ENCODE peak calls at places on chromosome 20, in four cellular contexts. F is iris pigment epithelial cell, B is progenitor cell of endocrine pancreas, D is AG04449. S is an unnamed sample.

GRCh38 chr20:7667194-7667593 is 273.1 kb downstream of the HAO1 start:
- DNase-seq in B (no peak), D (no peak), F (peak; percentile 20), S (no peak)

GRCh38 chr20:38258545-38259223 is 1.9 kb downstream of the KIAA1755 start:
- DNase-seq in F (no peak), B (no peak), D (no peak), S (no peak)

GRCh38 chr20:50363479-50363878 is 146.7 kb upstream of the PTPN1 start:
- DNase-seq in B (no peak), F (no peak), D (no peak), S (no peak)

GRCh38 chr20:62762801-62763368 is 33.4 kb upstream of the MRGBP start:
- DNase-seq in D (no peak), B (no peak), F (no peak), S (no peak)

GRCh38 chr20:32544893-32545840 is 40.0 kb downstream of the NOL4L start:
- DNase-seq in D (no peak), B (no peak), F (no peak), S (no peak)

GRCh38 chr20:8144282-8145245 is 12.5 kb downstream of the PLCB1 start:
- DNase-seq in B (no peak), F (peak; percentile 96), D (peak; percentile 47), S (no peak)

GRCh38 chr20:41309817-41310216 is 7.7 kb downstream of the ZHX3 start:
- DNase-seq in F (peak; percentile 85), D (no peak), B (no peak), S (no peak)

GRCh38 chr20:36217226-36217625 is 19.1 kb upstream of the AAR2 start:
- DNase-seq in F (no peak), D (no peak), B (no peak), S (no peak)

GRCh38 chr20:37866051-37866450 is 36.9 kb upstream of the VSTM2L start:
- DNase-seq in D (no peak), B (no peak), F (no peak), S (no peak)

GRCh38 chr20:3854462-3854870 is 7.8 kb downstream of the MAVS start:
- DNase-seq in F (no peak), D (no peak), B (no peak), S (no peak)

GRCh38 chr20:1451092-1451491 is 15.6 kb downstream of the NSFL1C start:
- DNase-seq in B (no peak), F (no peak), D (no peak), S (no peak)

GRCh38 chr20:18057106-18057993 is at the start of gene OVOL2:
- DNase-seq in D (no peak), B (peak; percentile 80), F (no peak), S (peak; percentile 82)

GRCh38 chr20:35632539-35633115 is 17.0 kb downstream of the SPAG4 start:
- DNase-seq in B (no peak), D (no peak), F (no peak), S (no peak)

GRCh38 chr20:62551408-62552323 is 75.9 kb upstream of the GATA5 start:
- DNase-seq in F (no peak), B (no peak), D (no peak), S (no peak)

GRCh38 chr20:61930776-61931475 is 134.8 kb downstream of the TAF4 start:
- DNase-seq in B (no peak), F (no peak), D (no peak), S (no peak)

GRCh38 chr20:57399587-57400261 is 8.5 kb downstream of the RBM38 start:
- DNase-seq in D (no peak), B (no peak), F (peak; percentile 22), S (no peak)

GRCh38 chr20:4637081-4637797 is 84.5 kb upstream of the PRND start:
- DNase-seq in D (no peak), B (no peak), F (no peak), S (no peak)

GRCh38 chr20:53950031-53950430 is 120.4 kb downstream of the BCAS1 start:
- DNase-seq in F (peak; percentile 62), D (no peak), B (no peak), S (no peak)

GRCh38 chr20:62266340-62266739 is 28.0 kb downstream of the OSBPL2 start:
- DNase-seq in B (no peak), F (peak; percentile 10), D (no peak), S (no peak)

GRCh38 chr20:37142708-37143107 is 36.4 kb upstream of the RPN2 start:
- DNase-seq in B (no peak), D (no peak), F (peak; percentile 34), S (no peak)

GRCh38 chr20:36465109-36466080 is 75.9 kb upstream of the MYL9 start:
- DNase-seq in F (peak; percentile 87), B (no peak), D (no peak), S (no peak)

GRCh38 chr20:44863661-44864060 is 21.8 kb upstream of the YWHAB start:
- DNase-seq in F (no peak), B (no peak), D (no peak), S (no peak)

GRCh38 chr20:39865446-39865845 is 823.6 kb downstream of the MAFB start:
- DNase-seq in F (no peak), D (no peak), B (no peak), S (no peak)

GRCh38 chr20:19935842-19936241 is 81.3 kb upstream of the NAA20 start:
- DNase-seq in B (no peak), D (no peak), F (no peak), S (no peak)

GRCh38 chr20:37584238-37584807 is 56.6 kb upstream of the BLCAP start:
- DNase-seq in B (no peak), D (no peak), F (no peak), S (no peak)

GRCh38 chr20:35007413-35007812 is 51.7 kb downstream of the MYH7B start:
- DNase-seq in D (no peak), B (no peak), F (no peak), S (peak; percentile 52)

GRCh38 chr20:58967652-58968429 is 13.2 kb upstream of the NELFCD start:
- DNase-seq in B (no peak), F (no peak), D (no peak), S (no peak)